ENCODE peak calls at places on chromosome 22, in nine cellular contexts. K is SJSA1; H is memory B cell; U is activated CD4-positive, alpha-beta T cell treated with anti-CD3 and anti-CD28 coated beads, Interleukin-2, amount 10 ng/mL, durations not matched to agents 7 days and 5 days; C is cardiac muscle cell; J is substantia nigra; B is mucosa of descending colon; Y is epithelial cell of esophagus; Z is CD4-positive, alpha-beta memory T cell. T is an unnamed sample.

GRCh38 chr22:30262917-30263741 is 3.5 kb downstream of the OSM start:
- DNase-seq in C (peak), Y (peak), H (peak), Z (peak), J (peak), U (peak), K (peak), B (peak), T (peak)

GRCh38 chr22:38631724-38632123 is 24.5 kb downstream of the FAM227A start:
- DNase-seq in Z (no peak), B (no peak), C (no peak), J (no peak), U (peak), Y (no peak), K (no peak), H (no peak), T (no peak)

GRCh38 chr22:30285176-30285845 is 4.0 kb downstream of the CASTOR1 start:
- DNase-seq in U (no peak), K (no peak), H (no peak), Y (no peak), J (no peak), C (no peak), Z (no peak), B (no peak), T (no peak)

GRCh38 chr22:20619042-20619892 is 111.9 kb downstream of the MED15 start:
- DNase-seq in J (no peak), U (no peak), B (no peak), K (no peak), Z (no peak), Y (no peak), C (no peak), H (no peak), T (no peak)

GRCh38 chr22:27512283-27512761 is 289.2 kb downstream of the MN1 start:
- DNase-seq in U (no peak), K (peak), H (no peak), Z (no peak), Y (peak), B (peak), C (no peak), J (no peak), T (no peak)

GRCh38 chr22:35480143-35480542 is 60.5 kb upstream of the RASD2 start:
- DNase-seq in H (no peak), K (no peak), C (no peak), U (no peak), Y (no peak), J (no peak), B (peak), Z (no peak), T (no peak)

GRCh38 chr22:28600546-28601143 is 79.0 kb downstream of the TTC28 start:
- DNase-seq in U (peak), Y (peak), Z (peak), K (peak), H (no peak), B (no peak), C (peak), J (no peak), T (peak)

GRCh38 chr22:37239336-37240239 is 4.5 kb downstream of the RAC2 start:
- DNase-seq in K (no peak), U (no peak), Y (no peak), C (no peak), H (no peak), Z (no peak), J (no peak), B (peak), T (no peak)

GRCh38 chr22:45684752-45685359 is 13.2 kb downstream of the ATXN10 start:
- DNase-seq in Z (no peak), B (no peak), K (no peak), U (no peak), Y (no peak), J (no peak), C (no peak), H (no peak), T (no peak)

GRCh38 chr22:37370306-37370979 is 56.8 kb downstream of the ELFN2 start:
- DNase-seq in Y (no peak), K (no peak), B (no peak), J (no peak), Z (no peak), H (no peak), C (no peak), U (no peak), T (peak)

GRCh38 chr22:35306350-35306967 is 6.8 kb downstream of the TOM1 start:
- DNase-seq in U (no peak), K (peak), Z (peak), C (peak), J (no peak), H (no peak), B (no peak), Y (no peak), T (no peak)

GRCh38 chr22:30005213-30005857 is 74.9 kb upstream of the HORMAD2 start:
- DNase-seq in Y (peak), U (peak), K (peak), B (no peak), H (peak), Z (peak), C (peak), J (peak), T (peak)

GRCh38 chr22:28407645-28408044 is 272.0 kb downstream of the TTC28 start:
- DNase-seq in B (no peak), Z (no peak), Y (no peak), J (no peak), H (no peak), U (no peak), K (no peak), C (no peak), T (no peak)

GRCh38 chr22:29194269-29194668 is 11.4 kb upstream of the EMID1 start:
- DNase-seq in J (no peak), H (no peak), U (no peak), K (no peak), Z (no peak), B (no peak), Y (no peak), C (no peak), T (peak)

GRCh38 chr22:19579880-19580279 is 55.7 kb upstream of the CLDN5 start:
- DNase-seq in B (no peak), H (no peak), U (peak), Z (peak), Y (no peak), C (no peak), J (no peak), K (no peak), T (peak)

T was measured in MM.1S.